ENCODE peak calls at places on chromosome 20, in ten cellular contexts. R is GM06990; K is activated naive CD4-positive, alpha-beta T cell; P is HEK293T; C is cardiac fibroblast; Q is epithelial cell of proximal tubule; O is EH; Z is activated CD4-positive, alpha-beta memory T cell treated with anti-CD3 and anti-CD28 coated beads, Interleukin-2, amount 10 ng/mL, durations not matched to agents 7 days and 5 days; W is activated naive CD8-positive, alpha-beta T cell treated with anti-CD3 and anti-CD28 coated beads, Interleukin-2, amount 50 U/mL, for 24 hours; H is fibroblast of mammary gland. A is an unnamed sample.

GRCh38 chr20:49647509-49647908 is 66.2 kb downstream of the B4GALT5 start:
- DNase-seq in R (no peak), K (no peak), P (no peak), C (no peak), Q (no peak), O (peak; percentile 79), Z (no peak), W (no peak), H (no peak), A (no peak)

GRCh38 chr20:3771552-3772058 is 4.1 kb upstream of the ADISSP start:
- DNase-seq in R (no peak), K (no peak), P (no peak), C (no peak), Q (no peak), O (no peak), Z (no peak), W (no peak), H (no peak), A (no peak)

GRCh38 chr20:35541783-35542662 is at the start of gene ERGIC3:
- DNase-seq in R (peak; percentile 94), K (peak; percentile 89), P (peak; percentile 94), C (peak; percentile 97), Q (no peak), O (peak; percentile 97), Z (peak; percentile 98), W (peak; percentile 99), H (peak; percentile 89), A (peak; percentile 96)

GRCh38 chr20:64212750-64213149 is 42.8 kb upstream of the PCMTD2 start:
- DNase-seq in R (no peak), K (no peak), P (no peak), C (peak; percentile 69), Q (no peak), O (peak; percentile 59), Z (no peak), W (no peak), H (peak; percentile 60), A (no peak)

GRCh38 chr20:50929299-50930138 is 1.7 kb downstream of the ADNP start:
- DNase-seq in R (peak; percentile 78), K (peak; percentile 62), P (peak; percentile 85), C (peak; percentile 97), Q (peak; percentile 75), O (peak; percentile 95), Z (peak; percentile 96), W (peak; percentile 94), H (peak; percentile 96), A (no peak)

GRCh38 chr20:45311589-45312211 is 3.6 kb upstream of the MATN4 start:
- DNase-seq in R (peak; percentile 61), K (peak; percentile 20), P (peak; percentile 75), C (peak; percentile 63), Q (no peak), O (peak; percentile 54), Z (peak; percentile 69), W (peak; percentile 80), H (peak; percentile 45), A (peak; percentile 36)

GRCh38 chr20:59221881-59222238 is 58.2 kb downstream of the ZNF831 start:
- DNase-seq in R (no peak), K (no peak), P (no peak), C (no peak), Q (no peak), O (no peak), Z (no peak), W (no peak), H (no peak), A (no peak)

GRCh38 chr20:24955045-24955444 is 6.0 kb downstream of the CST7 start:
- DNase-seq in R (peak; percentile 69), K (no peak), P (no peak), C (no peak), Q (no peak), O (no peak), Z (peak; percentile 44), W (no peak), H (no peak), A (no peak)

GRCh38 chr20:3175270-3175669 is 1.9 kb upstream of the LZTS3 start:
- DNase-seq in R (no peak), K (no peak), P (no peak), C (no peak), Q (no peak), O (no peak), Z (no peak), W (no peak), H (no peak), A (no peak)

GRCh38 chr20:50399003-50399916 is 110.9 kb upstream of the PTPN1 start:
- DNase-seq in R (no peak), K (no peak), P (no peak), C (peak; percentile 31), Q (no peak), O (peak; percentile 58), Z (no peak), W (no peak), H (no peak), A (no peak)

GRCh38 chr20:54199283-54199682 is 8.6 kb upstream of the PFDN4 start:
- DNase-seq in R (no peak), K (no peak), P (no peak), C (no peak), Q (no peak), O (no peak), Z (no peak), W (no peak), H (no peak), A (no peak)

GRCh38 chr20:32179934-32180333 is 27.6 kb downstream of the PLAGL2 start:
- DNase-seq in R (no peak), K (no peak), P (no peak), C (no peak), Q (no peak), O (no peak), Z (no peak), W (no peak), H (no peak), A (no peak)

GRCh38 chr20:44172572-44172950 is 14.4 kb downstream of the JPH2 start:
- DNase-seq in R (no peak), K (no peak), P (no peak), C (no peak), Q (no peak), O (no peak), Z (no peak), W (no peak), H (no peak), A (no peak)

GRCh38 chr20:17334866-17335412 is 108.1 kb downstream of the PCSK2 start:
- DNase-seq in R (no peak), K (no peak), P (no peak), C (no peak), Q (no peak), O (no peak), Z (no peak), W (no peak), H (no peak), A (no peak)

GRCh38 chr20:12673352-12673751 is 335.4 kb upstream of the SPTLC3 start:
- DNase-seq in R (no peak), K (no peak), P (no peak), C (no peak), Q (no peak), O (no peak), Z (no peak), W (no peak), H (no peak), A (no peak)

GRCh38 chr20:10040070-10040970 is 5.5 kb downstream of the ANKEF1 start:
- DNase-seq in R (no peak), K (no peak), P (no peak), C (peak; percentile 25), Q (no peak), O (peak; percentile 80), Z (no peak), W (no peak), H (peak; percentile 91), A (no peak)

GRCh38 chr20:16236589-16237241 is 336.5 kb downstream of the KIF16B start:
- DNase-seq in R (no peak), K (no peak), P (no peak), C (no peak), Q (no peak), O (no peak), Z (no peak), W (no peak), H (no peak), A (no peak)

GRCh38 chr20:856361-856775 is 22.9 kb downstream of the FAM110A start:
- DNase-seq in R (no peak), K (no peak), P (no peak), C (peak; percentile 74), Q (peak; percentile 74), O (peak; percentile 82), Z (peak; percentile 69), W (peak; percentile 62), H (peak; percentile 68), A (peak; percentile 88)

GRCh38 chr20:21050710-21051109 is 55.4 kb downstream of the LINC00237 start:
- DNase-seq in R (no peak), K (no peak), P (no peak), C (no peak), Q (no peak), O (no peak), Z (no peak), W (no peak), H (no peak), A (no peak)

GRCh38 chr20:50563133-50563944 is 53.2 kb downstream of the PTPN1 start:
- DNase-seq in R (no peak), K (no peak), P (no peak), C (no peak), Q (no peak), O (no peak), Z (no peak), W (no peak), H (no peak), A (no peak)

GRCh38 chr20:1862665-1863059 is 32.5 kb upstream of the SIRPA start:
- DNase-seq in R (no peak), K (no peak), P (no peak), C (no peak), Q (no peak), O (no peak), Z (no peak), W (no peak), H (no peak), A (no peak)

GRCh38 chr20:34062651-34063482 is 49.2 kb downstream of the EIF2S2 start:
- DNase-seq in R (no peak), K (no peak), P (no peak), C (no peak), Q (no peak), O (peak; percentile 59), Z (no peak), W (no peak), H (peak; percentile 77), A (no peak)